ENCODE peak calls at places on chromosomes 2 and 18, in five cellular contexts. One of them, this sample, is unnamed.
A peak's percentile ranks its signal among the peaks of the same experiment; 100 is the strongest.

GRCh38 chr2:197298609-197299008 is 12.0 kb downstream of the ANKRD44 start:
- DNase-seq in SK-MEL-5: no peak
- DNase-seq in H54: no peak
- DNase-seq in KG1: no peak
- DNase-seq in NCI-H146: no peak
- DNase-seq in this sample: no peak

GRCh38 chr2:40448476-40449079 is 3.3 kb downstream of the SLC8A1 start:
- DNase-seq in NCI-H146: peak; percentile 63
- DNase-seq in H54: no peak
- DNase-seq in KG1: peak; percentile 26
- DNase-seq in SK-MEL-5: peak; percentile 86
- DNase-seq in this sample: peak; percentile 74

GRCh38 chr2:70684846-70685622 is 83.0 kb downstream of the ADD2 start:
- DNase-seq in KG1: no peak
- DNase-seq in NCI-H146: peak; percentile 87
- DNase-seq in SK-MEL-5: no peak
- DNase-seq in H54: no peak
- DNase-seq in this sample: no peak

GRCh38 chr2:149877913-149878312 is 290.3 kb upstream of the MMADHC start:
- DNase-seq in KG1: no peak
- DNase-seq in SK-MEL-5: peak; percentile 30
- DNase-seq in NCI-H146: no peak
- DNase-seq in H54: no peak
- DNase-seq in this sample: no peak

GRCh38 chr2:101328474-101329007 is 20.0 kb upstream of the RNF149 start:
- DNase-seq in H54: no peak
- DNase-seq in SK-MEL-5: no peak
- DNase-seq in KG1: peak; percentile 82
- DNase-seq in NCI-H146: no peak
- DNase-seq in this sample: peak; percentile 38

GRCh38 chr2:174729797-174730529 is 34.3 kb downstream of the CHRNA1 start:
- DNase-seq in H54: no peak
- DNase-seq in SK-MEL-5: no peak
- DNase-seq in NCI-H146: peak; percentile 37
- DNase-seq in KG1: no peak
- DNase-seq in this sample: no peak

GRCh38 chr2:223870840-223871618 is 33.6 kb upstream of the AP1S3 start:
- DNase-seq in SK-MEL-5: no peak
- DNase-seq in H54: no peak
- DNase-seq in KG1: no peak
- DNase-seq in NCI-H146: no peak
- DNase-seq in this sample: no peak

GRCh38 chr2:206614825-206615224 is 27.5 kb upstream of the FAM237A start:
- DNase-seq in SK-MEL-5: no peak
- DNase-seq in H54: peak; percentile 60
- DNase-seq in NCI-H146: no peak
- DNase-seq in KG1: no peak
- DNase-seq in this sample: peak; percentile 93

GRCh38 chr2:160970052-160970846 is 190.0 kb upstream of the TANK start:
- DNase-seq in SK-MEL-5: peak; percentile 79
- DNase-seq in NCI-H146: peak; percentile 18
- DNase-seq in H54: peak; percentile 26
- DNase-seq in KG1: no peak
- DNase-seq in this sample: peak; percentile 48

GRCh38 chr2:10009811-10010781 is 33.3 kb upstream of the KLF11 start:
- DNase-seq in NCI-H146: no peak
- DNase-seq in KG1: no peak
- DNase-seq in H54: no peak
- DNase-seq in SK-MEL-5: no peak
- DNase-seq in this sample: no peak

GRCh38 chr18:64259871-64260270 is 111.0 kb upstream of the LINC00305 start:
- DNase-seq in KG1: no peak
- DNase-seq in NCI-H146: no peak
- DNase-seq in SK-MEL-5: no peak
- DNase-seq in H54: no peak
- DNase-seq in this sample: no peak

GRCh38 chr2:239193426-239193825 is 207.4 kb downstream of the HDAC4 start:
- DNase-seq in SK-MEL-5: no peak
- DNase-seq in KG1: no peak
- DNase-seq in NCI-H146: no peak
- DNase-seq in H54: no peak
- DNase-seq in this sample: no peak

GRCh38 chr2:186348200-186348599 is 137.9 kb upstream of the ZC3H15 start:
- DNase-seq in KG1: no peak
- DNase-seq in SK-MEL-5: no peak
- DNase-seq in NCI-H146: no peak
- DNase-seq in H54: no peak
- DNase-seq in this sample: no peak

GRCh38 chr2:47531378-47532042 is 128.6 kb downstream of the MSH2 start:
- DNase-seq in NCI-H146: no peak
- DNase-seq in H54: no peak
- DNase-seq in KG1: no peak
- DNase-seq in SK-MEL-5: no peak
- DNase-seq in this sample: no peak

GRCh38 chr18:7821784-7822183 is 254.7 kb downstream of the PTPRM start:
- DNase-seq in NCI-H146: no peak
- DNase-seq in KG1: no peak
- DNase-seq in H54: no peak
- DNase-seq in SK-MEL-5: no peak
- DNase-seq in this sample: peak; percentile 15

GRCh38 chr2:23096905-23097602 is 287.9 kb upstream of the KLHL29 start:
- DNase-seq in H54: no peak
- DNase-seq in NCI-H146: peak; percentile 4
- DNase-seq in SK-MEL-5: no peak
- DNase-seq in KG1: no peak
- DNase-seq in this sample: no peak

GRCh38 chr2:11827547-11827946 is 81.1 kb downstream of the LPIN1 start:
- DNase-seq in SK-MEL-5: no peak
- DNase-seq in NCI-H146: no peak
- DNase-seq in H54: no peak
- DNase-seq in KG1: no peak
- DNase-seq in this sample: no peak

GRCh38 chr2:38215993-38216392 is 140.0 kb upstream of the CYP1B1 start:
- DNase-seq in H54: no peak
- DNase-seq in SK-MEL-5: peak; percentile 18
- DNase-seq in NCI-H146: no peak
- DNase-seq in KG1: no peak
- DNase-seq in this sample: peak; percentile 3

GRCh38 chr2:191351298-191351697 is 106.1 kb downstream of the MYO1B start:
- DNase-seq in KG1: no peak
- DNase-seq in NCI-H146: no peak
- DNase-seq in H54: no peak
- DNase-seq in SK-MEL-5: no peak
- DNase-seq in this sample: no peak

GRCh38 chr2:124149571-124149970 is 124.5 kb downstream of the CNTNAP5 start:
- DNase-seq in KG1: no peak
- DNase-seq in H54: no peak
- DNase-seq in SK-MEL-5: no peak
- DNase-seq in NCI-H146: no peak
- DNase-seq in this sample: no peak

GRCh38 chr2:151849413-151850010 is 21.3 kb upstream of the ARL5A start:
- DNase-seq in SK-MEL-5: no peak
- DNase-seq in H54: no peak
- DNase-seq in NCI-H146: no peak
- DNase-seq in KG1: no peak
- DNase-seq in this sample: no peak

GRCh38 chr2:136328396-136328795 is 210.4 kb upstream of the CXCR4 start:
- DNase-seq in KG1: no peak
- DNase-seq in NCI-H146: peak; percentile 70
- DNase-seq in SK-MEL-5: no peak
- DNase-seq in H54: no peak
- DNase-seq in this sample: no peak

GRCh38 chr2:46988733-46989481 is 73.3 kb upstream of the MCFD2 start:
- DNase-seq in NCI-H146: no peak
- DNase-seq in SK-MEL-5: peak; percentile 83
- DNase-seq in H54: no peak
- DNase-seq in KG1: no peak
- DNase-seq in this sample: no peak

GRCh38 chr2:69973335-69973735 is 11.9 kb upstream of the ASPRV1 start:
- DNase-seq in NCI-H146: no peak
- DNase-seq in SK-MEL-5: no peak
- DNase-seq in H54: no peak
- DNase-seq in KG1: no peak
- DNase-seq in this sample: peak; percentile 89

GRCh38 chr2:98036349-98037000 is 40.7 kb upstream of the TMEM131 start:
- DNase-seq in KG1: no peak
- DNase-seq in H54: no peak
- DNase-seq in SK-MEL-5: no peak
- DNase-seq in NCI-H146: peak; percentile 8
- DNase-seq in this sample: no peak